ENCODE peak calls at places on chromosomes 3 and 15, in eight cellular contexts. One of them, this sample, is unnamed.
A peak's percentile ranks its signal among the peaks of the same experiment; 100 is the strongest.

GRCh38 chr3:69500604-69501003 is 114.7 kb upstream of the FRMD4B start:
- DNase-seq in heart left ventricle: no peak
- DNase-seq in nephron progenitor cell: no peak
- DNase-seq in fibroblast of mammary gland: peak; percentile 5
- DNase-seq in MM.1S: no peak
- DNase-seq in bronchial epithelial cell: peak; percentile 32
- DNase-seq in mucosa of descending colon: peak; percentile 33
- DNase-seq in ovary: no peak
- DNase-seq in this sample: no peak

GRCh38 chr3:124113475-124113874 is 121.6 kb upstream of the ROPN1 start:
- DNase-seq in heart left ventricle: no peak
- DNase-seq in nephron progenitor cell: no peak
- DNase-seq in fibroblast of mammary gland: no peak
- DNase-seq in MM.1S: no peak
- DNase-seq in bronchial epithelial cell: no peak
- DNase-seq in mucosa of descending colon: no peak
- DNase-seq in ovary: no peak
- DNase-seq in this sample: no peak

GRCh38 chr3:101521251-101521701 is 8.3 kb upstream of the SENP7 start:
- DNase-seq in heart left ventricle: no peak
- DNase-seq in nephron progenitor cell: no peak
- DNase-seq in fibroblast of mammary gland: no peak
- DNase-seq in MM.1S: no peak
- DNase-seq in bronchial epithelial cell: peak; percentile 77
- DNase-seq in mucosa of descending colon: no peak
- DNase-seq in ovary: no peak
- DNase-seq in this sample: no peak

GRCh38 chr3:113639683-113640082 is 56.8 kb downstream of the USF3 start:
- DNase-seq in heart left ventricle: no peak
- DNase-seq in nephron progenitor cell: no peak
- DNase-seq in fibroblast of mammary gland: no peak
- DNase-seq in MM.1S: no peak
- DNase-seq in bronchial epithelial cell: no peak
- DNase-seq in mucosa of descending colon: no peak
- DNase-seq in ovary: no peak
- DNase-seq in this sample: no peak

GRCh38 chr15:34838282-34838681 is 42.9 kb upstream of the ACTC1 start:
- DNase-seq in heart left ventricle: no peak
- DNase-seq in nephron progenitor cell: no peak
- DNase-seq in fibroblast of mammary gland: no peak
- DNase-seq in MM.1S: no peak
- DNase-seq in bronchial epithelial cell: no peak
- DNase-seq in mucosa of descending colon: no peak
- DNase-seq in ovary: no peak
- DNase-seq in this sample: no peak

GRCh38 chr3:105162448-105162847 is 204.3 kb upstream of the ALCAM start:
- DNase-seq in heart left ventricle: no peak
- DNase-seq in nephron progenitor cell: no peak
- DNase-seq in fibroblast of mammary gland: no peak
- DNase-seq in MM.1S: peak; percentile 56
- DNase-seq in bronchial epithelial cell: no peak
- DNase-seq in mucosa of descending colon: no peak
- DNase-seq in ovary: no peak
- DNase-seq in this sample: no peak

GRCh38 chr3:128438488-128439072 is 28.1 kb downstream of the DNAJB8 start:
- DNase-seq in heart left ventricle: no peak
- DNase-seq in nephron progenitor cell: no peak
- DNase-seq in fibroblast of mammary gland: no peak
- DNase-seq in MM.1S: no peak
- DNase-seq in bronchial epithelial cell: no peak
- DNase-seq in mucosa of descending colon: peak; percentile 11
- DNase-seq in ovary: no peak
- DNase-seq in this sample: no peak

GRCh38 chr3:190024912-190025311 is 95.8 kb downstream of the P3H2 start:
- DNase-seq in heart left ventricle: no peak
- DNase-seq in nephron progenitor cell: no peak
- DNase-seq in fibroblast of mammary gland: peak; percentile 46
- DNase-seq in MM.1S: no peak
- DNase-seq in bronchial epithelial cell: peak; percentile 78
- DNase-seq in mucosa of descending colon: no peak
- DNase-seq in ovary: no peak
- DNase-seq in this sample: no peak

GRCh38 chr3:196207833-196208607 is 3.2 kb downstream of the ZDHHC19 start:
- DNase-seq in heart left ventricle: peak; percentile 64
- DNase-seq in nephron progenitor cell: peak; percentile 64
- DNase-seq in fibroblast of mammary gland: peak; percentile 31
- DNase-seq in MM.1S: no peak
- DNase-seq in bronchial epithelial cell: no peak
- DNase-seq in mucosa of descending colon: peak; percentile 70
- DNase-seq in ovary: peak; percentile 70
- DNase-seq in this sample: no peak

GRCh38 chr3:127815641-127816605 is 6.4 kb downstream of the MGLL start:
- DNase-seq in heart left ventricle: no peak
- DNase-seq in nephron progenitor cell: no peak
- DNase-seq in fibroblast of mammary gland: no peak
- DNase-seq in MM.1S: no peak
- DNase-seq in bronchial epithelial cell: no peak
- DNase-seq in mucosa of descending colon: peak; percentile 92
- DNase-seq in ovary: no peak
- DNase-seq in this sample: no peak

GRCh38 chr15:55741592-55742497 is 1.1 kb downstream of the PRTG start:
- DNase-seq in heart left ventricle: no peak
- DNase-seq in nephron progenitor cell: peak; percentile 50
- DNase-seq in fibroblast of mammary gland: no peak
- DNase-seq in MM.1S: peak; percentile 16
- DNase-seq in bronchial epithelial cell: no peak
- DNase-seq in mucosa of descending colon: peak; percentile 18
- DNase-seq in ovary: peak; percentile 23
- DNase-seq in this sample: no peak

GRCh38 chr15:70156781-70157261 is 59.1 kb upstream of the TLE3 start:
- DNase-seq in heart left ventricle: peak; percentile 60
- DNase-seq in nephron progenitor cell: peak; percentile 43
- DNase-seq in fibroblast of mammary gland: peak; percentile 85
- DNase-seq in MM.1S: no peak
- DNase-seq in bronchial epithelial cell: peak; percentile 20
- DNase-seq in mucosa of descending colon: no peak
- DNase-seq in ovary: no peak
- DNase-seq in this sample: no peak

GRCh38 chr15:101161656-101162055 is 90.2 kb downstream of the CHSY1 start:
- DNase-seq in heart left ventricle: no peak
- DNase-seq in nephron progenitor cell: no peak
- DNase-seq in fibroblast of mammary gland: no peak
- DNase-seq in MM.1S: no peak
- DNase-seq in bronchial epithelial cell: no peak
- DNase-seq in mucosa of descending colon: no peak
- DNase-seq in ovary: no peak
- DNase-seq in this sample: no peak

GRCh38 chr3:16513141-16514020 is at the start of gene RFTN1:
- DNase-seq in heart left ventricle: peak; percentile 72
- DNase-seq in nephron progenitor cell: peak; percentile 60
- DNase-seq in fibroblast of mammary gland: peak; percentile 50
- DNase-seq in MM.1S: peak; percentile 19
- DNase-seq in bronchial epithelial cell: peak; percentile 39
- DNase-seq in mucosa of descending colon: peak; percentile 53
- DNase-seq in ovary: peak; percentile 60
- DNase-seq in this sample: no peak
- TF ChIP-seq CTCF in heart left ventricle: no peak
- TF ChIP-seq CTCF in nephron progenitor cell: no peak
- TF ChIP-seq CTCF in fibroblast of mammary gland: no peak
- TF ChIP-seq CTCF in MM.1S: no peak
- TF ChIP-seq CTCF in bronchial epithelial cell: no peak
- TF ChIP-seq CTCF in mucosa of descending colon: no peak
- TF ChIP-seq CTCF in ovary: no peak
- TF ChIP-seq CTCF in this sample: no peak

DNA sequence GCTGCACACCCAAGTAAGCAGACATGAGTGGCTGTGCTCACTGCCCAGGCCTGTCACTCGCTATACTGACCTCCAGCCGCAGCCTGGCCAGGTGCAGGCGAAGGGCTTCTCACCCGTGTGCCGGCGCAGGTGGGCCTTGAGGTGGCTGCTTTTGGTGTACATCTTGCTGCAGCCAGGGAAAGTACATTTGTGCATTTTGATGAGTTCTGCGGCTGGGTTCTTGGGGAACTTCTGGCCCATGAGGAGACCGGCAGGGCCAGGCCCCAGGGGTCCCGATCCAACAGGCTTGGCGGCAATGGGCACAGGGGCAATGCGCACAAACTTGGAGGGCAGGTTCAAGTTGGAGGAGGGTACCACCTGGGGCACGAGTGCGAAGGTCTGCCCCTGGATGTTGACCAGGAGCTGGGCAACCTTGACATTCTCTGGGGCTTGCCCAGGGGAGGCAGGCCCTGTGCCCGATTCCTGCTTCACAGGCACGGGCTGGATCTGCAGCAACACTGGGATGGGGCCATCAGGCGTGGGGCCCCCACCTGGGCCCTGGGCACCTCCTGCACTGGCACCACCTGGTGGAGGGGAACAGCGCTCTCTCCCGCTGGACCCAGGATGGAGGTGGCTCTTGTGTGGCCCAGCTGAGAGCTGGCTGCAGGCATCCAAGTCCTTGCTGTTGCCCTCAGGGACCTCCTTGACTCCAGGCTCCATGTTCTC is 5.3 kb downstream of the KLF15 start:
- DNase-seq in heart left ventricle: no peak
- DNase-seq in nephron progenitor cell: no peak
- DNase-seq in fibroblast of mammary gland: no peak
- DNase-seq in MM.1S: peak; percentile 4
- DNase-seq in bronchial epithelial cell: no peak
- DNase-seq in mucosa of descending colon: no peak
- DNase-seq in ovary: peak; percentile 17
- DNase-seq in this sample: no peak
- TF ChIP-seq CTCF in heart left ventricle: no peak
- TF ChIP-seq CTCF in nephron progenitor cell: no peak
- TF ChIP-seq CTCF in fibroblast of mammary gland: no peak
- TF ChIP-seq CTCF in MM.1S: peak; percentile 11
- TF ChIP-seq CTCF in bronchial epithelial cell: peak; percentile 20
- TF ChIP-seq CTCF in mucosa of descending colon: no peak
- TF ChIP-seq CTCF in ovary: no peak
- TF ChIP-seq CTCF in this sample: no peak

DNA sequence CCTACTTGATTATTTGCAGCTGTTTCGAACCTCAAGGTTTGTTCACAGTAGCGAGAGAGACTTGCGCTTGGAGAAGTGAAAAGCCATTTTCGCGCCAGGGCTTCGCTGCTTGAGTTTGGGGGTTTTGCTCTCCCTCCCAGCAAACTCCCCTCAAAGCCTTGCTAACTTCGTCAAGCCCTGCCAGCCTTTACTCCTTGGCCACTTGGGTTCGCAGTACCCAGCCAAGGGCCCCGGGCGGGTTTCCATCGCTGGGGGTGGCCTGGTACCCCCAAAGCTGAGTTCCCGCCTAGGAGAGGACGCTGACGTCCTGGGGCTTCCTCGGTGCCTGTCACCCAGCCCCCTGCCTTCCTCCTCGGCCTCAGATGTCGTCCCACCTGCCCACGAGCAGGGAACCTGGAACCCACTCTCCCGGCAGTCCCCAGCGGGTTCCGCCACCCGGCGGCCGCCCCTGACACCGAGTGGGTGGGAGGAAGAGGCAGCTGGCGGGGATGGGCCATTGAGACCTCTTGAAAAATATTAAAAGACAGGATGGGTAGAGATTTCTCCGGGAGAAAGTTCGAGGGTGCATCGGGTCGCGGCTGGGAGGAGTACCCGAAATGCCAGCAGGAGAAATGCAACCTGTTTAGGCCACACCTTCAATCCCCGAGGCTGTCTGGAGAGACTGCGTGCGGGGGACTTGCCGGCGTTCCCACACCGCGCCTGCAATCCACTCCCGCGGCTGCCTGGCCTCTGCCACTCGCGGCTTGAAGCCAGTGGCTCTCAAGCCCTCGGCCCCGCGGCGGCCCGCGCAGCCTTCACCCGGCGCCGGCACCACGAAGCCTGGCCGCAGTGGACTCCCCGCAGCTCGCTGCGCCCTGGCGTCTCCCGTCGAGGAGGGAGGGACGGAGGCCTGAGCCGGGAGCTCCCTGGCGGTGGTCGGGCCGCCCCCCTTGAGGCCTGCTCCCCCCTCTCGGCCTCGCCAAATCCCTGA is 8.8 kb upstream of the NR2F2 start:
- DNase-seq in heart left ventricle: no peak
- DNase-seq in nephron progenitor cell: peak; percentile 70
- DNase-seq in fibroblast of mammary gland: peak; percentile 26
- DNase-seq in MM.1S: no peak
- DNase-seq in bronchial epithelial cell: no peak
- DNase-seq in mucosa of descending colon: no peak
- DNase-seq in ovary: peak; percentile 71
- DNase-seq in this sample: no peak
- TF ChIP-seq CTCF in heart left ventricle: peak; percentile 11
- TF ChIP-seq CTCF in nephron progenitor cell: no peak
- TF ChIP-seq CTCF in fibroblast of mammary gland: no peak
- TF ChIP-seq CTCF in MM.1S: no peak
- TF ChIP-seq CTCF in bronchial epithelial cell: no peak
- TF ChIP-seq CTCF in mucosa of descending colon: no peak
- TF ChIP-seq CTCF in ovary: peak; percentile 25
- TF ChIP-seq CTCF in this sample: no peak

GRCh38 chr3:23072672-23073071 is 130.5 kb upstream of the UBE2E2 start:
- DNase-seq in heart left ventricle: no peak
- DNase-seq in nephron progenitor cell: no peak
- DNase-seq in fibroblast of mammary gland: no peak
- DNase-seq in MM.1S: no peak
- DNase-seq in bronchial epithelial cell: no peak
- DNase-seq in mucosa of descending colon: no peak
- DNase-seq in ovary: no peak
- DNase-seq in this sample: no peak

GRCh38 chr3:23075478-23075877 is 127.6 kb upstream of the UBE2E2 start:
- DNase-seq in heart left ventricle: no peak
- DNase-seq in nephron progenitor cell: no peak
- DNase-seq in fibroblast of mammary gland: peak; percentile 16
- DNase-seq in MM.1S: no peak
- DNase-seq in bronchial epithelial cell: no peak
- DNase-seq in mucosa of descending colon: no peak
- DNase-seq in ovary: no peak
- DNase-seq in this sample: no peak

GRCh38 chr3:23071306-23071705 is 131.8 kb upstream of the UBE2E2 start:
- DNase-seq in heart left ventricle: no peak
- DNase-seq in nephron progenitor cell: no peak
- DNase-seq in fibroblast of mammary gland: no peak
- DNase-seq in MM.1S: no peak
- DNase-seq in bronchial epithelial cell: no peak
- DNase-seq in mucosa of descending colon: no peak
- DNase-seq in ovary: no peak
- DNase-seq in this sample: no peak

GRCh38 chr3:23071758-23072157 is 131.4 kb upstream of the UBE2E2 start:
- DNase-seq in heart left ventricle: no peak
- DNase-seq in nephron progenitor cell: no peak
- DNase-seq in fibroblast of mammary gland: no peak
- DNase-seq in MM.1S: no peak
- DNase-seq in bronchial epithelial cell: no peak
- DNase-seq in mucosa of descending colon: peak; percentile 28
- DNase-seq in ovary: no peak
- DNase-seq in this sample: no peak

DNA sequence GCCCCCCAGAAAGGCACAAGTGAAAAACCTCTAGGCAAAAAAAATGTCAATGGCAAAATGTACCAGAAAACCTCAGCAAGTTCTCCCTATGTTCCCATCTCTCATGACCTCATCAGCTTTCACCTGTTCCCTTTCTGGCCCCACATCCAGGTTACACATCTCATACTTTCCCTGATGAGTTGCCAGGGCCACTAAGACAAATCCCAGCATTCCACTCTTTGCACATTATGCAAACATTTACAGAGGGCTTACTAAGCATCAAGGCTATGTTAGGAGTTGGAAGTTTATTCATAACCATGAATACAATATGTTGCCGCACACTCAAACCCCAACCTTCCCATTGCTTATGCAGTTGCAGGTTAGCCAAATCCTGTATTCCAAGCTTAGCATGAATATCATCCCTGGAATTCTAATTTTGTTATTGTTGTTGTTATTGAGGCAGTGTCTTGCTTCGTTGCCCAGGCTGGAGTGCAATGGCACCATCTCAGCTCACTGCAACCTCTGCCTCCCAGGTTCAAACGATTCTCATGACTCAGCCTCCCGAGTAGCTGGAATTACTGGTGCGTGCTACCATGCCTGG is 129.3 kb upstream of the UBE2E2 start:
- DNase-seq in heart left ventricle: no peak
- DNase-seq in nephron progenitor cell: no peak
- DNase-seq in fibroblast of mammary gland: no peak
- DNase-seq in MM.1S: no peak
- DNase-seq in bronchial epithelial cell: peak; percentile 50
- DNase-seq in mucosa of descending colon: no peak
- DNase-seq in ovary: no peak
- DNase-seq in this sample: no peak
- TF ChIP-seq CTCF in heart left ventricle: no peak
- TF ChIP-seq CTCF in nephron progenitor cell: no peak
- TF ChIP-seq CTCF in fibroblast of mammary gland: no peak
- TF ChIP-seq CTCF in MM.1S: no peak
- TF ChIP-seq CTCF in bronchial epithelial cell: no peak
- TF ChIP-seq CTCF in mucosa of descending colon: no peak
- TF ChIP-seq CTCF in ovary: no peak
- TF ChIP-seq CTCF in this sample: no peak

This sample was measured in GM12878.